ENCODE peak calls at places on chromosomes 16 and 17, in seven cellular contexts. U, Q, O, Y, I, R and N are unnamed samples.

GRCh38 chr17:33015716-33016346 is 24.2 kb downstream of the SPACA3 start:
- DNase-seq in U (no peak), Q (no peak), O (no peak), Y (no peak), I (no peak), R (no peak), N (no peak)

GRCh38 chr16:70805787-70806186 is 4.8 kb upstream of the VAC14 start:
- DNase-seq in U (no peak), Q (peak; percentile 14), O (peak; percentile 18), Y (peak; percentile 90), I (peak; percentile 85), R (peak; percentile 55), N (no peak)

GRCh38 chr17:66904760-66905637 is 59.5 kb upstream of the CACNG4 start:
- DNase-seq in U (peak; percentile 35), Q (peak; percentile 51), O (peak; percentile 87), Y (peak; percentile 73), I (peak; percentile 43), R (peak; percentile 82), N (no peak)

GRCh38 chr16:608019-608418 is 18.2 kb downstream of the RAB40C start:
- DNase-seq in U (no peak), Q (no peak), O (no peak), Y (no peak), I (no peak), R (no peak), N (no peak)

GRCh38 chr16:27449434-27450188 is 47.6 kb downstream of the IL21R start:
- DNase-seq in U (no peak), Q (no peak), O (no peak), Y (no peak), I (no peak), R (no peak), N (no peak)

GRCh38 chr17:40062347-40063033 is at the start of gene THRA:
- DNase-seq in U (peak; percentile 60), Q (peak; percentile 51), O (peak; percentile 55), Y (no peak), I (peak; percentile 86), R (no peak), N (no peak)

GRCh38 chr16:6189216-6189615 is 1091.6 kb upstream of the EEF2KMT start:
- DNase-seq in U (no peak), Q (no peak), O (no peak), Y (no peak), I (no peak), R (no peak), N (no peak)

GRCh38 chr16:78574571-78574970 is 475.1 kb downstream of the WWOX start:
- DNase-seq in U (no peak), Q (no peak), O (no peak), Y (no peak), I (no peak), R (no peak), N (no peak)

GRCh38 chr16:64012166-64012565 is 1109.7 kb downstream of the CDH11 start:
- DNase-seq in U (no peak), Q (no peak), O (no peak), Y (peak; percentile 56), I (peak; percentile 66), R (no peak), N (no peak)

GRCh38 chr16:23301251-23302044 is 654 bp upstream of the SCNN1B start:
- DNase-seq in U (no peak), Q (no peak), O (no peak), Y (no peak), I (no peak), R (no peak), N (no peak)

GRCh38 chr17:45218895-45219661 is 2.6 kb upstream of the FMNL1 start:
- DNase-seq in U (peak; percentile 80), Q (peak; percentile 79), O (peak; percentile 92), Y (peak; percentile 53), I (peak; percentile 83), R (peak; percentile 74), N (peak; percentile 87)

GRCh38 chr17:28390123-28390522 is 15.9 kb downstream of the SLC46A1 start:
- DNase-seq in U (no peak), Q (no peak), O (no peak), Y (no peak), I (no peak), R (no peak), N (no peak)

GRCh38 chr17:58184308-58184985 is 8.1 kb upstream of the EPX start:
- DNase-seq in U (peak; percentile 14), Q (peak; percentile 23), O (peak; percentile 81), Y (peak; percentile 86), I (peak; percentile 60), R (no peak), N (no peak)

GRCh38 chr17:43330876-43331639 is 67.7 kb upstream of the ARL4D start:
- DNase-seq in U (no peak), Q (no peak), O (no peak), Y (no peak), I (no peak), R (peak; percentile 17), N (no peak)

GRCh38 chr16:16797239-16797638 is 418.3 kb downstream of the NPIPA7 start:
- DNase-seq in U (no peak), Q (peak; percentile 1), O (no peak), Y (no peak), I (no peak), R (no peak), N (no peak)

GRCh38 chr16:68387301-68387700 is 61.0 kb downstream of the SMPD3 start:
- DNase-seq in U (no peak), Q (no peak), O (no peak), Y (no peak), I (no peak), R (no peak), N (no peak)

GRCh38 chr16:3503513-3503912 is 2.7 kb downstream of the CLUAP1 start:
- DNase-seq in U (peak; percentile 82), Q (no peak), O (no peak), Y (no peak), I (no peak), R (no peak), N (no peak)

GRCh38 chr17:31392856-31393748 is 1.6 kb downstream of the RAB11FIP4 start:
- DNase-seq in U (no peak), Q (no peak), O (no peak), Y (no peak), I (no peak), R (no peak), N (no peak)

GRCh38 chr17:10313037-10313672 is 59.7 kb downstream of the MYH13 start:
- DNase-seq in U (no peak), Q (no peak), O (no peak), Y (no peak), I (no peak), R (no peak), N (no peak)

GRCh38 chr16:1143761-1144450 is 9.0 kb upstream of the CACNA1H start:
- DNase-seq in U (no peak), Q (no peak), O (no peak), Y (no peak), I (no peak), R (no peak), N (no peak)

GRCh38 chr17:80847506-80848230 is 144.0 kb upstream of the CHMP6 start:
- DNase-seq in U (no peak), Q (no peak), O (no peak), Y (no peak), I (no peak), R (no peak), N (no peak)

GRCh38 chr17:80106176-80106575 is 4.8 kb downstream of the GAA start:
- DNase-seq in U (no peak), Q (peak; percentile 17), O (no peak), Y (no peak), I (no peak), R (no peak), N (no peak)

GRCh38 chr17:28957992-28958355 is 6.7 kb upstream of the PHF12 start:
- DNase-seq in U (no peak), Q (no peak), O (no peak), Y (no peak), I (no peak), R (no peak), N (no peak)

GRCh38 chr17:63945851-63946439 is 13.8 kb upstream of the CD79B start:
- DNase-seq in U (no peak), Q (no peak), O (no peak), Y (no peak), I (no peak), R (no peak), N (no peak)

GRCh38 chr16:15946257-15947044 is 3.0 kb upstream of the ABCC1 start:
- DNase-seq in U (no peak), Q (peak; percentile 62), O (peak; percentile 85), Y (peak; percentile 91), I (peak; percentile 89), R (peak; percentile 50), N (no peak)

GRCh38 chr16:30649725-30650368 is 913 bp upstream of the PRR14 start:
- DNase-seq in U (no peak), Q (no peak), O (no peak), Y (no peak), I (no peak), R (no peak), N (no peak)

GRCh38 chr17:7552621-7553051 is 3.8 kb downstream of the TNFSF12 start:
- DNase-seq in U (no peak), Q (no peak), O (no peak), Y (no peak), I (no peak), R (no peak), N (no peak)

GRCh38 chr16:87850009-87851006 is 19.0 kb downstream of the SLC7A5 start:
- DNase-seq in U (peak; percentile 65), Q (peak; percentile 81), O (peak; percentile 58), Y (peak; percentile 22), I (peak; percentile 59), R (peak; percentile 51), N (no peak)

GRCh38 chr16:63617047-63617989 is 1504.5 kb downstream of the CDH11 start:
- DNase-seq in U (no peak), Q (peak; percentile 2), O (no peak), Y (peak; percentile 1), I (no peak), R (peak; percentile 3), N (no peak)

DNA sequence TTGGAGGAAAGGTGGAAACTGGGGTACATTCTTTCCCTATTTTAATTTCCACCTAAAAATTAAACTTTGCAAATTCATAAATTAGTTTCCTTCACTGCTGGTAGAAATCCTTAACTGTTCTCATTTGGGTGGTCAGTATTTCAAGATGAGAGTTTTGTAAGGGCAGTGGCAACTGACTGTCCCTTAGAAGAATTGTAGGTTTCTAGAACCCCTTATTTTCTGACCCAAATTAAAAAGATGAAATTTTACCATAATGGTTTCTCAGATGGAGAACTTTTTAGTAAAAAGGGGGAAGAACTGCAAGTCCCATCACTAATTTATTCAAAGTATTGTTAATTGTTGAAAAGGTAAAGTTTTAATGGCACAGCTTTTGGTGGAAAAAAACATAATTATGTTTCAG is 5.6 kb downstream of the IGF2BP1 start:
- DNase-seq in U (no peak), Q (no peak), O (no peak), Y (no peak), I (no peak), R (no peak), N (no peak)
- TF ChIP-seq EZH2 in U (no peak), Q (no peak), O (no peak), Y (no peak), I (no peak), R (no peak), N (no peak)

GRCh38 chr16:66728804-66729203 is 22.6 kb downstream of the DYNC1LI2 start:
- DNase-seq in U (no peak), Q (no peak), O (no peak), Y (no peak), I (no peak), R (no peak), N (no peak)
- TF ChIP-seq EZH2 in U (no peak), Q (no peak), O (no peak), Y (no peak), I (no peak), R (no peak), N (no peak)

GRCh38 chr17:1147664-1148063 is 32.1 kb downstream of the ABR start:
- DNase-seq in U (peak; percentile 80), Q (peak; percentile 82), O (peak; percentile 80), Y (peak; percentile 65), I (peak; percentile 58), R (peak; percentile 80), N (no peak)
- TF ChIP-seq EZH2 in U (no peak), Q (no peak), O (no peak), Y (no peak), I (no peak), R (no peak), N (no peak)

GRCh38 chr17:61457226-61457983 is 5.2 kb downstream of the TBX4 start:
- DNase-seq in U (no peak), Q (peak; percentile 16), O (no peak), Y (no peak), I (peak; percentile 23), R (no peak), N (no peak)
- TF ChIP-seq EZH2 in U (no peak), Q (no peak), O (no peak), Y (no peak), I (peak; percentile 94), R (peak; percentile 90), N (no peak)